ENCODE peak calls at places on chromosome 9, in eight cellular contexts. C is cardiac muscle cell, B is GM12878, R is bronchial epithelial cell, Q is neural progenitor cell, T is AG10803, D is breast epithelium, J is Peyer's patch. W is an unnamed sample.

GRCh38 chr9:69798737-69799136 is 21.9 kb upstream of the CFAP95 start:
- DNase-seq in J (no peak), Q (no peak), B (no peak), R (peak; percentile 79), D (no peak), C (no peak), T (no peak), W (no peak)

GRCh38 chr9:120878188-120879130 is 1.5 kb upstream of the PHF19 start:
- DNase-seq in J (no peak), Q (no peak), D (no peak), T (no peak), B (no peak), R (no peak), C (no peak), W (peak; percentile 40)

GRCh38 chr9:96050876-96051185 is 175.3 kb downstream of the ERCC6L2 start:
- DNase-seq in R (no peak), D (no peak), B (no peak), T (no peak), J (no peak), Q (no peak), C (no peak), W (no peak)

GRCh38 chr9:14769235-14769580 is 46.7 kb upstream of the CER1 start:
- DNase-seq in T (peak; percentile 15), C (peak; percentile 28), R (peak; percentile 49), B (no peak), J (no peak), D (no peak), Q (peak; percentile 65), W (peak; percentile 40)

GRCh38 chr9:97109194-97109811 is 70.4 kb upstream of the CTSV start:
- DNase-seq in C (peak; percentile 77), T (peak; percentile 16), B (peak; percentile 1), D (no peak), Q (peak; percentile 80), R (peak; percentile 63), J (no peak), W (peak; percentile 58)

GRCh38 chr9:4097991-4098390 is 201.9 kb downstream of the GLIS3 start:
- DNase-seq in J (no peak), B (no peak), R (no peak), T (peak; percentile 42), D (no peak), Q (no peak), C (no peak), W (no peak)

GRCh38 chr9:130987054-130987453 is 21.9 kb upstream of the LAMC3 start:
- DNase-seq in D (no peak), T (no peak), B (no peak), J (no peak), Q (no peak), R (no peak), C (no peak), W (no peak)

GRCh38 chr9:86764230-86765039 is 182.9 kb downstream of the GAS1 start:
- DNase-seq in T (peak; percentile 69), C (peak; percentile 21), D (peak; percentile 68), R (no peak), J (no peak), B (no peak), Q (no peak), W (no peak)

GRCh38 chr9:98899399-98900056 is 44.2 kb upstream of the COL15A1 start:
- DNase-seq in C (peak; percentile 17), T (peak; percentile 92), R (peak; percentile 31), J (no peak), B (no peak), Q (no peak), D (no peak), W (peak; percentile 18)

GRCh38 chr9:90969021-90969675 is 167.5 kb downstream of the SYK start:
- DNase-seq in B (no peak), R (peak; percentile 94), C (no peak), T (no peak), D (no peak), Q (no peak), J (no peak), W (no peak)

GRCh38 chr9:122922713-122923112 is 8.6 kb downstream of the ZBTB26 start:
- DNase-seq in T (no peak), B (no peak), C (no peak), D (no peak), R (no peak), Q (no peak), J (no peak), W (no peak)

GRCh38 chr9:113155911-113156559 is 5.2 kb downstream of the SLC31A2 start:
- DNase-seq in T (no peak), Q (no peak), R (no peak), B (no peak), J (no peak), D (no peak), C (no peak), W (peak; percentile 18)

GRCh38 chr9:113153599-113153998 is 2.8 kb downstream of the SLC31A2 start:
- DNase-seq in T (no peak), D (no peak), R (no peak), Q (no peak), B (no peak), C (no peak), J (no peak), W (no peak)

GRCh38 chr9:113154936-113155335 is 4.1 kb downstream of the SLC31A2 start:
- DNase-seq in D (no peak), J (no peak), R (no peak), Q (no peak), B (no peak), T (peak; percentile 34), C (no peak), W (no peak)

GRCh38 chr9:113152699-113153098 is 1.9 kb downstream of the SLC31A2 start:
- DNase-seq in Q (no peak), R (peak; percentile 97), B (no peak), J (no peak), C (no peak), T (peak; percentile 47), D (peak; percentile 39), W (no peak)

GRCh38 chr9:113154471-113154870 is 3.7 kb downstream of the SLC31A2 start:
- DNase-seq in D (no peak), T (peak; percentile 58), B (no peak), C (no peak), J (no peak), Q (no peak), R (peak; percentile 76), W (no peak)
- H3K4me3 ChIP-seq in D (peak overlapping the region; percentile 9), T (no peak overlapping the region), B (no peak overlapping the region), C (no peak overlapping the region), J (no peak overlapping the region), Q (no peak overlapping the region), R (no peak overlapping the region), W (no peak overlapping the region)

DNA sequence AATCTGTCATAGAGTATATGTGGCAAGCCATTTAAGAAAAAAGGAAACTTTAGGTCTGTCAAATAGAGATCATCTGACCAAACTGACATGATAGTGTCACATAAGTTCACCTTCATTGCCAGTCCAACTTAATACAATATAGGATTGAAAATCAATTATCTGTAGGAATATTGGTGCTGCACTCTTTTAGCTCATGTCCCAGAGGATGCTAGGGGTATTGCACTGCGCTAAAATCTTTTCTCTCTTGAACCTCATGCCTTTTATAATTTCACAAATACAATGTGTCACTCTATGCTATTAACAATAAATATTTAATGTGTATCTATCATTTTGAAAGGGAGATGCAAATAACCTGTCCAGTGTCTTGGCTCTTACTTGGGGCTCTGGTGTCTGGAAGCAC is 72.4 kb upstream of the FAM120A start:
- DNase-seq in C (no peak), R (no peak), D (no peak), T (no peak), Q (no peak), B (no peak), J (no peak), W (no peak)
- TF ChIP-seq CTCF in C (peak; percentile 13), R (no peak), D (no peak), T (peak; percentile 22), Q (peak; percentile 35), B (peak; percentile 28), J (peak; percentile 17), W (no peak)

DNA sequence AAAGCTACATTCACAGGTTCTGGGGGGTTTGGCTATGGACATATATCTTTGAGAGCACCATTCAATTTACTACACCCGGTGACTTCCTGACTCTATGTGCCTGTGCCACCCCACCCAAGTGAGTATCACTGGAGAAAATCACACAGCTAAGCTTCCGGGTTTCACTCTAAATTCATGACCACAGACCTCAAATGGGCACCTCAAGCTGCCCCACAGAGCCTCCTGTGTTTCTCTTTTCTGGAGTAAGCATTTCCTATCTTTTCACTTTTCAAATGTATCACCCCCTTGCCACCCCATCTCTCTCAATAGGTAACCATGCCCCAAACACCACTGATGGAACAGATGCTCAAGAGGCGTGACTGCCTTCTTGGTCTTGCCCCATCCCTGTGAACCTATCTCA is 49.2 kb upstream of the NEK6 start:
- DNase-seq in C (no peak), J (no peak), R (no peak), B (peak; percentile 53), Q (no peak), D (no peak), T (no peak), W (peak; percentile 72)
- H3K4me3 ChIP-seq in C (no peak overlapping the region), J (no peak overlapping the region), R (no peak overlapping the region), B (no peak overlapping the region), Q (no peak overlapping the region), D (no peak overlapping the region), T (no peak overlapping the region), W (no peak overlapping the region)

GRCh38 chr9:36793277-36793676 is 220.6 kb downstream of the MELK start:
- DNase-seq in B (no peak), R (no peak), C (no peak), Q (no peak), T (no peak), D (no peak), J (no peak), W (peak; percentile 13)

GRCh38 chr9:36797471-36798220 is 225.0 kb downstream of the MELK start:
- DNase-seq in D (no peak), C (no peak), Q (no peak), T (no peak), R (no peak), J (no peak), B (no peak), W (no peak)

GRCh38 chr9:36796671-36797419 is 224.2 kb downstream of the MELK start:
- DNase-seq in R (no peak), Q (no peak), D (no peak), B (no peak), C (no peak), J (no peak), T (no peak), W (no peak)

GRCh38 chr9:36802171-36802920 is 229.7 kb downstream of the MELK start:
- DNase-seq in T (peak; percentile 30), Q (no peak), D (no peak), C (no peak), B (no peak), R (peak; percentile 12), J (no peak), W (no peak)

GRCh38 chr9:36798350-36799065 is 225.8 kb downstream of the MELK start:
- DNase-seq in R (no peak), C (peak; percentile 22), T (no peak), B (no peak), Q (peak; percentile 56), J (no peak), D (no peak), W (peak; percentile 62)
- TF ChIP-seq CTCF in R (no peak), C (peak; percentile 5), T (no peak), B (no peak), Q (peak; percentile 51), J (no peak), D (no peak), W (peak; percentile 43)